ENCODE peak calls at places on chromosomes 11 and 22, in five cellular contexts. Q, W, X, F and Y are unnamed samples.

GRCh38 chr11:76830639-76831312 is 29.9 kb upstream of the ACER3 start:
- DNase-seq in Q (peak; percentile 29), W (no peak), X (peak; percentile 90), F (no peak), Y (peak; percentile 24)

GRCh38 chr22:42116848-42117424 is 13.7 kb downstream of the CYP2D6 start:
- DNase-seq in Q (no peak), W (peak; percentile 67), X (peak; percentile 38), F (no peak), Y (no peak)

GRCh38 chr11:116976941-116977570 is 121.2 kb downstream of the SIK3 start:
- DNase-seq in Q (no peak), W (no peak), X (peak; percentile 25), F (no peak), Y (no peak)

GRCh38 chr22:36864454-36865215 is 3.8 kb downstream of the NCF4 start:
- DNase-seq in Q (no peak), W (no peak), X (no peak), F (no peak), Y (no peak)

GRCh38 chr11:95835768-95836488 is 45.6 kb downstream of the CEP57 start:
- DNase-seq in Q (peak; percentile 89), W (no peak), X (peak; percentile 97), F (no peak), Y (peak; percentile 77)

GRCh38 chr11:126426820-126427749 is 71.6 kb downstream of the ST3GAL4 start:
- DNase-seq in Q (no peak), W (no peak), X (no peak), F (no peak), Y (no peak)

GRCh38 chr11:31779268-31779879 is 31.7 kb downstream of the PAX6 start:
- DNase-seq in Q (peak; percentile 74), W (no peak), X (peak; percentile 31), F (no peak), Y (no peak)

GRCh38 chr11:9969068-9969467 is 305.2 kb downstream of the SWAP70 start:
- DNase-seq in Q (no peak), W (no peak), X (no peak), F (no peak), Y (no peak)

GRCh38 chr11:68498903-68499883 is 38.6 kb downstream of the PPP6R3 start:
- DNase-seq in Q (no peak), W (no peak), X (no peak), F (no peak), Y (no peak)

GRCh38 chr11:6898911-6899310 is 6.6 kb upstream of the OR2D2 start:
- DNase-seq in Q (no peak), W (no peak), X (no peak), F (no peak), Y (no peak)

GRCh38 chr11:88169481-88169880 is 5.8 kb downstream of the RAB38 start:
- DNase-seq in Q (no peak), W (no peak), X (peak; percentile 16), F (no peak), Y (no peak)

GRCh38 chr11:14577835-14578529 is 57.8 kb upstream of the PSMA1 start:
- DNase-seq in Q (no peak), W (no peak), X (no peak), F (no peak), Y (no peak)

GRCh38 chr11:83219095-83219494 is 25.6 kb downstream of the ANKRD42 start:
- DNase-seq in Q (no peak), W (no peak), X (peak; percentile 12), F (no peak), Y (no peak)
- TF ChIP-seq CTCF in Q (no peak), W (peak; percentile 9), X (peak; percentile 46), F (no peak), Y (peak; percentile 36)

GRCh38 chr11:65640483-65641207 is 2.7 kb downstream of the SIPA1 start:
- DNase-seq in Q (no peak), W (no peak), X (no peak), F (peak; percentile 97), Y (no peak)

GRCh38 chr11:65637794-65638317 is at the start of gene SIPA1:
- DNase-seq in Q (peak; percentile 80), W (peak; percentile 87), X (peak; percentile 97), F (peak; percentile 95), Y (peak; percentile 65)

GRCh38 chr11:65641233-65642013 is 3.5 kb downstream of the SIPA1 start:
- DNase-seq in Q (no peak), W (no peak), X (no peak), F (peak; percentile 84), Y (no peak)

GRCh38 chr11:65642014-65642671 is 4.2 kb downstream of the SIPA1 start:
- DNase-seq in Q (no peak), W (no peak), X (no peak), F (peak; percentile 84), Y (no peak)

GRCh38 chr11:65639623-65640482 is 2.0 kb downstream of the SIPA1 start:
- DNase-seq in Q (no peak), W (no peak), X (no peak), F (peak; percentile 96), Y (no peak)
- H3K4me3 ChIP-seq in Q (no peak overlapping the region), W (peak overlapping the region; percentile 78), X (no peak overlapping the region), F (peak overlapping the region; percentile 66), Y (no peak overlapping the region)

GRCh38 chr11:57639321-57640067 is 10.2 kb downstream of the YPEL4 start:
- DNase-seq in Q (peak; percentile 51), W (no peak), X (peak; percentile 89), F (no peak), Y (no peak)
- TF ChIP-seq CTCF in Q (no peak), W (no peak), X (no peak), F (no peak), Y (peak; percentile 8)

GRCh38 chr11:64914123-64914522 is 2.9 kb downstream of the ATG2A start:
- DNase-seq in Q (no peak), W (no peak), X (no peak), F (peak; percentile 72), Y (no peak)

GRCh38 chr11:64911142-64911541 is 5.9 kb downstream of the ATG2A start:
- DNase-seq in Q (no peak), W (no peak), X (no peak), F (no peak), Y (no peak)

GRCh38 chr11:64915366-64915887 is 1.6 kb downstream of the ATG2A start:
- DNase-seq in Q (no peak), W (no peak), X (no peak), F (no peak), Y (no peak)

GRCh38 chr11:64911689-64912088 is 5.3 kb downstream of the ATG2A start:
- DNase-seq in Q (no peak), W (no peak), X (no peak), F (no peak), Y (no peak)

GRCh38 chr11:64913171-64913727 is 3.8 kb downstream of the ATG2A start:
- DNase-seq in Q (no peak), W (no peak), X (no peak), F (peak; percentile 67), Y (no peak)
- H3K4me3 ChIP-seq in Q (no peak overlapping the region), W (no peak overlapping the region), X (no peak overlapping the region), F (no peak overlapping the region), Y (no peak overlapping the region)

DNA sequence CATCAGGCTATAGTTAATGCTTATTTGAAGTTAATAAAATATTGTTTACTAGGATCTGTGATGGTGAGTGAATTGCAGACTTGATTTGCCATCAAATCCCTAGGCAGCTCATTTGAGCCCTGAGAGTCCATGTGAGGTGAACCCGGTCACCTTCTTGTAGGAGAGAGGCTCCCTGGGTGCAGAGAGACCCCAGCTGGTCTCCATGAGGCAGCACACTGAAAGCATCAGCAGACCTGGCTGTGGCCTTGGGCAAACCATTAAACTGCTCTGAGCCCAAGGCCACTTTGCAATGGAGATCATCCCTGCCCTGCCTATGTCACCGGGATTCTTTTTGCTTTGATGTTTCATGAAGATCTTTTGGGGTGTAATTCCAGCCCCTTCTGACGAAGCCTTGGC is 125.2 kb downstream of the MICAL2 start:
- DNase-seq in Q (no peak), W (no peak), X (peak; percentile 56), F (no peak), Y (no peak)
- TF ChIP-seq CTCF in Q (no peak), W (no peak), X (peak; percentile 39), F (no peak), Y (peak; percentile 14)

DNA sequence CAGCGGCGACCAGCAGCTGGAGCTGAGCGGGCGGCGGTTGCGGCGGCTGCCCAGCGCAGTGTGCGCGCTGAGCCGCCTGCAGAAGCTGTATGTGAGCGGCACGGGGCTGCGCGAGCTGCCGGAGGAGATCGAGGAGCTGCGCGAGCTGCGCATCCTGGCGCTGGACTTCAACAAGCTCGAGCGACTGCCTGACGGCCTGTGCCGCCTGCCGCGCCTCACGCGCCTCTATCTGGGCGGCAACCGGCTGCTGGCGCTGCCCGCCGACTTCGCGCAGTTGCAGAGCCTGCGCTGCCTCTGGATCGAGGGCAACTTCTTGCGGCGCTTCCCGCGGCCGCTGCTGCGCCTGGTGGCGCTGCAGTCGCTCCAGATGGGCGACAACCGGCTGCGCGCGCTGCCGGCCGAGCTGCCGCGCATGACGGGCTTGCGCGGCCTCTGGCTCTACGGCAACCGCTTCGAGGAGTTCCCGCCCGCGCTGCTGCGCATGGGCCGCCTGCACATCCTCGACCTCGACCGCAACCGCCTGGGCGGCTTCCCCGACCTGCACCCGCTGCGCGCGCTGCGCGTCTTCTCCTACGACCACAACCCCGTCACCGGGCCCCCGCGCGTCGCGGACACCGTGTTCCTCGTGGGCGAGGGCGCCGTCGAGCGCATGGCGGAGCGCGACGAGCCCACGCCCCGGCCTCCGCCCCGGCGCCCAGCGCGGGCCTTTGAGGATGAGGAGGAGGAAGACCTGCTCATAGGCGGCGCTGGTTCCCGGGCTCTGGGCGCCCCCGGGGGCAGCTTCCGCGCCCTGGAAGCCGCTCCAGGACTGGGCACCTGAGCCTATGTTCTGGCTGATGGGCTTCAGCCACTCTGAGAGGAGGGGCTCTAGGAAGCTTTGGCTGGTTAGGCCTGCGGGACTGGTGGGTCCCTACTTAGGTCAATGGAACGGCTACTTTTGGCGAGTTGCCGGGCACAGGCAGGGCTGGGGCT is 795 bp downstream of the LRRC10B start:
- DNase-seq in Q (peak; percentile 54), W (peak; percentile 84), X (peak; percentile 54), F (peak; percentile 85), Y (peak; percentile 33)
- H3K4me3 ChIP-seq in Q (peak overlapping the region; percentile 33), W (peak overlapping the region; percentile 44), X (no peak overlapping the region), F (peak overlapping the region; percentile 19), Y (no peak overlapping the region)

DNA sequence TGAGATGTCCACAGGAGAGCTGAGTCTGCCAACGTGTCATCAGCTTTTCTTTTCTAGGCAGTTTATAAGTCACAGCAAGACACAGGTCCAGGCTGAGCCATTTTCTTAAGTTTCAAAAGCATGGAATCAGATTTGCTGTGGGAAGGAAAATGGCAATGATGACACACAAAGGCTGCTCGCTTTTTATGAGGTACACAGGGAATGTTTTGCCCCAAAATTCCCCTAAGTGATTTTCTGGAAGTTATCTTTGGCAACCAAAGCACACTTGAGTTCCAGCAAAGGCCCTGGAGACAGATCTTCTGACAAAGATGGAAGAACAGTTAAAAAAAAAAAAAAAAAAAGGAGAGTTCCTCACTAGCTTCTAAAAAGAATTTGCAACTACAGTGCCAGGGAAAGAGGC is 260.9 kb downstream of the LARGE1 start:
- DNase-seq in Q (peak; percentile 15), W (no peak), X (peak; percentile 3), F (no peak), Y (no peak)
- TF ChIP-seq CTCF in Q (no peak), W (no peak), X (no peak), F (no peak), Y (no peak)

GRCh38 chr11:86288776-86289507 is 13.1 kb upstream of the HIKESHI start:
- DNase-seq in Q (no peak), W (no peak), X (no peak), F (no peak), Y (no peak)
- H3K4me3 ChIP-seq in Q (no peak overlapping the region), W (no peak overlapping the region), X (no peak overlapping the region), F (no peak overlapping the region), Y (no peak overlapping the region)

DNA sequence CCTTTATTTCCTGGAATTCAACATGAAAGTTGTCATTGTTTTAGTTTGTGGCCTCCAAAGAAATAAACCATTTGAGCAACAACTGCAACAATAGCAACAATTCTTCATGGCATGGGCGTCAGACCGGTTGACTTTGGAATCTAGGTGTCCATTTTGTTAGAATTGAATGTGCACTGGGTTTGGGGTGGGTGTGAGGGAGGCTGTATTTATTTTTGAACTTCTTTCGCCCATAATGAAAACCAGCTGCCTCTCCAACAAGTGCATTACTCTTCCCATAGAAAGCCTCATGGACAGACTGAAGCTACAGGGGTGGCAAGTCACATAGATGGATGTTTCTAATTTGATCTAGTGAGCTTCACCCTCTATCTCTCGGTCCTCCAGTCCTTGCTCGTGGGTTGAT is 85.4 kb downstream of the ADAMTS15 start:
- DNase-seq in Q (no peak), W (no peak), X (no peak), F (no peak), Y (no peak)
- TF ChIP-seq CTCF in Q (no peak), W (no peak), X (no peak), F (no peak), Y (no peak)